ENCODE peak calls at places on chromosomes 1 and 21, in four cellular contexts. I, D, W and P are unnamed samples.

GRCh38 chr1:118303534-118303933 is 118.5 kb upstream of the SPAG17 start:
- DNase-seq in I (no peak), D (no peak), W (no peak), P (no peak)

GRCh38 chr1:102858695-102859094 is 249.6 kb downstream of the COL11A1 start:
- DNase-seq in D (no peak), I (no peak), W (peak; percentile 31), P (no peak)

GRCh38 chr1:40625476-40626382 is 39.8 kb downstream of the RIMS3 start:
- DNase-seq in W (peak; percentile 21), I (no peak), D (no peak), P (no peak)

GRCh38 chr1:86445919-86446318 is 21.9 kb downstream of the CLCA2 start:
- DNase-seq in I (no peak), W (no peak), D (no peak), P (no peak)

GRCh38 chr21:36788116-36788515 is 89.2 kb downstream of the SIM2 start:
- DNase-seq in D (no peak), I (peak; percentile 63), W (no peak), P (no peak)

GRCh38 chr1:185419718-185420117 is 102.7 kb upstream of the IVNS1ABP start:
- DNase-seq in W (no peak), I (peak; percentile 51), D (no peak), P (no peak)

GRCh38 chr1:117710710-117711109 is 104.9 kb downstream of the TENT5C start:
- DNase-seq in D (no peak), W (no peak), I (no peak), P (no peak)

GRCh38 chr1:221777434-221778072 is 35.7 kb upstream of the DUSP10 start:
- DNase-seq in D (no peak), I (no peak), W (no peak), P (peak; percentile 20)

GRCh38 chr1:158506369-158506987 is 34.5 kb downstream of the OR10R2 start:
- DNase-seq in W (peak; percentile 8), D (no peak), I (no peak), P (peak; percentile 15)

GRCh38 chr1:201598973-201599372 is 60.0 kb downstream of the NAV1 start:
- DNase-seq in W (no peak), I (no peak), D (no peak), P (no peak)

GRCh38 chr1:157551694-157552693 is at the start of gene FCRL5:
- DNase-seq in W (no peak), I (no peak), D (no peak), P (no peak)

GRCh38 chr1:206854401-206855129 is 10.9 kb upstream of the IL20 start:
- DNase-seq in W (peak; percentile 10), D (peak; percentile 74), I (peak; percentile 72), P (no peak)

GRCh38 chr1:34360574-34360973 is 183.9 kb downstream of the C1orf94 start:
- DNase-seq in W (no peak), I (no peak), D (no peak), P (no peak)

GRCh38 chr1:47703981-47704596 is 266.2 kb downstream of the FOXD2 start:
- DNase-seq in I (peak; percentile 82), W (peak; percentile 30), D (no peak), P (no peak)

GRCh38 chr1:58842941-58843340 is 59.1 kb upstream of the JUN start:
- DNase-seq in I (no peak), D (no peak), W (no peak), P (no peak)

GRCh38 chr1:25774921-25775774 is 24.8 kb upstream of the SELENON start:
- DNase-seq in D (no peak), I (no peak), W (no peak), P (peak; percentile 43)

GRCh38 chr21:34820051-34820450 is 151.3 kb downstream of the CLIC6 start:
- DNase-seq in W (no peak), I (no peak), D (no peak), P (no peak)

GRCh38 chr1:61158592-61158991 is 76.2 kb downstream of the NFIA start:
- DNase-seq in D (no peak), I (no peak), W (no peak), P (no peak)

GRCh38 chr1:168520052-168520751 is 23.6 kb downstream of the XCL2 start:
- DNase-seq in D (no peak), I (no peak), W (no peak), P (no peak)

GRCh38 chr1:25743164-25744139 is 56.5 kb upstream of the SELENON start:
- DNase-seq in W (peak; percentile 35), I (no peak), D (peak; percentile 75), P (no peak)

GRCh38 chr21:46304955-46305354 is 18.7 kb downstream of the C21orf58 start:
- DNase-seq in I (no peak), W (no peak), D (no peak), P (no peak)

DNA sequence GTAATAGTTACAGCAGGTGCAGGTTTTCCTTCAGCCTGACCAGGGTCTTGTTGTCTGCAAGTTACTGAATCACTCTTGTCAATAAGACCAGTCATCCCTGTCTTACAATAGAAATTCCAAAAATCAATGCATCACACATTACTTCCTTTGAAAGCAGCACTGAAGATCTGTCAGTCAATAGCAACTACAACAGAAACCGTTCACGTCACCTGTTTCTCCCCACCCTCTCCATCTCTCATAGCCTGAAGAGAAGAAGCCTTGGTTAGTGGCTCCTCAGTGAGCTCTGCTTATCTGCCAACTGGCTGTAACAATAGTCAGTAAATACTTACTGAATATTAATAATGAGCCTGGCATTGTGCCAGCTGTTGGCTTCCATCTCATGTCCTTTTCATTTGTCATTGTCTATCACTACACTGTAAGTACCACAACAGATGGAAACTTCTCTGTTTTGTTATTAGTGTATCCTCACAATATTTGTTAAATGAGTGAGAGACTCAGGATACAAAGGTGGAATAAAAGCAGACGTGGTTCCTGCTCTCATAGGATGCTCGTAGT is 195.2 kb downstream of the S1PR1 start:
- DNase-seq in I (no peak), W (no peak), D (no peak), P (no peak)
- H3K9me3 ChIP-seq in I (no peaks in the 10 kb centered on the region), W (no peaks in the 10 kb centered on the region), D (no peaks in the 10 kb centered on the region), P (no peaks in the 10 kb centered on the region)

DNA sequence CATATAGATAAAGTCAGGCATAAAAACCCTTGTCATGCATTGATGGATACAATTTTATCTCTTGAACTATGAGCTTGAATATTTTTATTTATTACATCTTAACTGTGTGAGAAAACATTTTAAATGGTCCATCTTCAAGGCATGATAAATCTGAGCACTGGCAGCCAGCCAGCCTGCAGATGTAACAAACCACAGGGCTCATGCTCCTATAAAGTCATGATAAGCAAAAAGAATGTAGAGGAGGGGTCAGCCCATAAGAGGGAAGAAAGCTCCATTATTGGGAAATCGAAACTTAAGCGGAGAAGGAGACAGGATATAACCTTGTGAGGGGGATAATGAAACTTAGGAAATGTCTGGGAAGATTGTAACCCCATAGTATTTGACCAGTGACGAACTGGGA is 839.0 kb downstream of the LRRIQ3 start:
- DNase-seq in I (no peak), D (peak; percentile 8), W (no peak), P (no peak)
- H3K9me3 ChIP-seq in I (no peaks in the 10 kb centered on the region), D (no peaks in the 10 kb centered on the region), W (peaks cover 2% of the 10 kb centered on the region), P (no peaks in the 10 kb centered on the region)

GRCh38 chr1:2800664-2801045 is 838 bp downstream of the TTC34 start:
- DNase-seq in I (no peak), W (no peak), D (no peak), P (no peak)

GRCh38 chr1:2796890-2797740 is 4.4 kb downstream of the TTC34 start:
- DNase-seq in I (no peak), W (no peak), D (no peak), P (peak; percentile 3)

GRCh38 chr1:2797741-2798016 is 3.8 kb downstream of the TTC34 start:
- DNase-seq in I (no peak), D (peak; percentile 7), W (no peak), P (no peak)

GRCh38 chr1:2799811-2800663 is 1.5 kb downstream of the TTC34 start:
- DNase-seq in I (no peak), D (no peak), W (no peak), P (no peak)

GRCh38 chr1:2795926-2796325 is 5.6 kb downstream of the TTC34 start:
- DNase-seq in W (no peak), I (no peak), D (no peak), P (no peak)
- H3K9me3 ChIP-seq in W (peaks cover 39% of the 10 kb centered on the region), I (peaks cover 10% of the 10 kb centered on the region), D (no peaks in the 10 kb centered on the region), P (no peaks in the 10 kb centered on the region)

DNA sequence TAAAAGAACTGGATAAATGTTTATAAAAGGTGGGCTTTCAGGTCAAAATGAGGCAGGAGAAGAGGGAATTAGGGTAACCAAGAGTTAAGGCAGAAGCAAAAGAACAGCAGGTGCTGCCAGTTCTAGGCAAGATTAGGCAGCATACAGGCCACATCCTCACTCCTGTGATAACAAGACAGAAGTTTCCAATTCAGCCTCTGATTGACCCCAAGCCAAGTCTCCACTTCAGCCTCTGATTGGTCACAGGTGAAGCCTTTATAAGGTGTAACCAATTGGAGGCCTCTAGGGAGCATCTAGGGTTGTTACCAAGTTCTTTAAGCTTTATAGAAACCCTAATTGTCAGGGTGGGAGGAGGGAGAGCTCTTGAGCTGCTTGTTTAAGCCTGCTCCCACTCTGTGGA is 160.8 kb downstream of the MATN1 start:
- DNase-seq in D (no peak), I (no peak), W (no peak), P (no peak)
- H3K9me3 ChIP-seq in D (no peaks in the 10 kb centered on the region), I (peaks cover 8% of the 10 kb centered on the region), W (no peaks in the 10 kb centered on the region), P (no peaks in the 10 kb centered on the region)

GRCh38 chr1:246987083-246987690 is 20.7 kb downstream of the ZNF695 start:
- DNase-seq in W (no peak), I (no peak), D (no peak), P (no peak)

GRCh38 chr1:246988316-246988715 is 19.5 kb downstream of the ZNF695 start:
- DNase-seq in D (no peak), W (no peak), I (no peak), P (no peak)

DNA sequence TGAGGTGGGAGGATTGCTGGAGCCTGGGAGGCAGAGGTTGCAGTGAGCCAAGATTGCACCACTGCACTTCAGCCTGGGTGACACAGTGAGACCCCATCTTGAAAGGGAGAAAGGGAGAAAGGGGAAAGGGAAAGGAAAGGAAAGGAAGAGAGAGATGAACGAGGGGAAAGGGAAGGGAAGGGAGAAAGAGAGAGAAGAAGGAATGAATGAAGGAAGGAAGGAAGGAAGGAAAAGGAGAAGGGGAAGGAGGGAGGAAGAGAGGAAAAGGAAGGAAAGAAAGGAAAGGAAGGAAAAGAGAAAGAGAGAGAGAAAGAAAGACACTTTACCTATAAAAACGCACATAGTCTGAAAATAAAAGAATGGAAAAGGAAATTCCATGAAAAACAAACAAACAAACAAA is 18.0 kb downstream of the ZNF695 start:
- DNase-seq in D (no peak), W (no peak), I (no peak), P (no peak)
- H3K9me3 ChIP-seq in D (no peaks in the 10 kb centered on the region), W (peaks cover 32% of the 10 kb centered on the region), I (peaks cover 40% of the 10 kb centered on the region), P (peaks cover 8% of the 10 kb centered on the region)

GRCh38 chr21:9753943-9754342 is 767.4 kb upstream of the TPTE start:
- DNase-seq in D (no peak), W (no peak), I (no peak), P (no peak)
- H3K9me3 ChIP-seq in D (no peaks in the 10 kb centered on the region), W (peaks cover 45% of the 10 kb centered on the region), I (peaks cover 8% of the 10 kb centered on the region), P (no peaks in the 10 kb centered on the region)

GRCh38 chr21:9774347-9774746 is 747.0 kb upstream of the TPTE start:
- DNase-seq in D (no peak), I (no peak), W (no peak), P (no peak)
- H3K9me3 ChIP-seq in D (no peaks in the 10 kb centered on the region), I (no peaks in the 10 kb centered on the region), W (peaks cover 48% of the 10 kb centered on the region), P (peaks cover 3% of the 10 kb centered on the region)